ENCODE peak calls at places on chromosomes 7 and 10, in four cellular contexts. X is lower lobe of right lung, O is GM23338, Z is heart left ventricle. J is an unnamed sample. For H3K4me1, the result is how much of the 10 kb centered on the place peaks cover.

GRCh38 chr7:142381727-142382409 is 124.0 kb upstream of the PRSS58 start:
- DNase-seq in X (no peak), O (no peak), Z (no peak), J (no peak)

GRCh38 chr7:20033621-20034200 is 183.5 kb downstream of the MACC1 start:
- DNase-seq in X (no peak), O (no peak), Z (no peak), J (no peak)

GRCh38 chr7:30252885-30253795 is 31.3 kb upstream of the ZNRF2 start:
- DNase-seq in X (peak), O (no peak), Z (peak), J (peak)

GRCh38 chr7:70051726-70052125 is 453.5 kb downstream of the AUTS2 start:
- DNase-seq in X (no peak), O (no peak), Z (no peak), J (no peak)

GRCh38 chr10:26216577-26216948 is at the start of gene GAD2:
- DNase-seq in X (no peak), O (peak), Z (no peak), J (no peak)

GRCh38 chr10:72240371-72240770 is 24.3 kb upstream of the ASCC1 start:
- DNase-seq in X (no peak), O (no peak), Z (no peak), J (no peak)

GRCh38 chr10:77539147-77539935 is 98.3 kb downstream of the KCNMA1 start:
- DNase-seq in X (no peak), O (no peak), Z (no peak), J (no peak)

GRCh38 chr7:65951837-65952578 is 30.0 kb downstream of the GUSB start:
- DNase-seq in X (peak), O (no peak), Z (no peak), J (no peak)

GRCh38 chr7:80883188-80884025 is 35.4 kb downstream of the SEMA3C start:
- DNase-seq in X (no peak), O (no peak), Z (no peak), J (no peak)

GRCh38 chr7:38539477-38540081 is 91.6 kb downstream of the AMPH start:
- DNase-seq in X (no peak), O (no peak), Z (no peak), J (no peak)

GRCh38 chr7:55641811-55642210 is 69.5 kb upstream of the VOPP1 start:
- DNase-seq in X (no peak), O (no peak), Z (no peak), J (no peak)

GRCh38 chr7:155738652-155739537 is 73.4 kb downstream of the SHH start:
- DNase-seq in X (peak), O (peak), Z (peak), J (peak)

GRCh38 chr7:155739538-155740140 is 72.6 kb downstream of the SHH start:
- DNase-seq in X (no peak), O (no peak), Z (no peak), J (no peak)

GRCh38 chr7:155743197-155743596 is 69.1 kb downstream of the SHH start:
- DNase-seq in X (no peak), O (no peak), Z (no peak), J (no peak)

GRCh38 chr7:155741061-155741460 is 71.2 kb downstream of the SHH start:
- DNase-seq in X (no peak), O (peak), Z (no peak), J (no peak)

GRCh38 chr7:155741805-155742204 is 70.5 kb downstream of the SHH start:
- DNase-seq in X (peak), O (no peak), Z (no peak), J (peak)
- H3K4me1 ChIP-seq in X (under half), O (under half), Z (under half), J (under half)

GRCh38 chr7:2405601-2406345 is 2.4 kb downstream of the CHST12 start:
- DNase-seq in X (no peak), O (no peak), Z (no peak), J (no peak)
- H3K4me1 ChIP-seq in X (half or more), O (under half), Z (under half), J (under half)

DNA sequence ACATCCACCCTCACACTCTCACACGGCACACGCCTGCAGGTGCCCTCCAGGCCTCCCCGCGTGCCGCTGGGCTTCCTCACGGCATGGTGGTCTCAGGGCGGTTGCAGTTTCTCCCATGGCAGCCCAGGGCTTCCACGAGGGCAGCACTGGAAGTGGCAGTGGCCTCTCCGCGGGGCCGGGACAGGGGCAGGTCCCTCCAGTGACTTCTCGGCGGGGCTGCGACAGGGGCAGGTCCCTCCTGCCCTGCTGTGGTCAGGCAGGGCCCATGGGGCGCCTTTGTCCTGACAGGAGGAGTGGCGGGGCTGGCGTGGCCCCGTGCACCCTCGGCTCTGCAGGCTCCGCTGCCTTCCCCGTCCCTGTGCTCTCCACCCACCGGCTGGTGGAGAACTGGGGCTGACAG is 19.0 kb downstream of the PWWP2B start:
- DNase-seq in X (no peak), O (no peak), Z (no peak), J (peak)
- H3K4me1 ChIP-seq in X (half or more), O (under half), Z (under half), J (under half)

GRCh38 chr7:94510582-94511456 is 1.2 kb downstream of the CASD1 start:
- DNase-seq in X (peak), O (peak), Z (peak), J (no peak)
- H3K4me1 ChIP-seq in X (under half), O (under half), Z (under half), J (under half)